ENCODE peak calls at places on chromosomes 11 and 22, in five cellular contexts. U is CD8-positive, alpha-beta T cell; B is brain microvascular endothelial cell; T is pancreas; E is right lobe of liver. V is an unnamed sample.

GRCh38 chr22:29011200-29011867 is 50.3 kb downstream of the C22orf31 start:
- DNase-seq in U (no peak), B (no peak), T (peak; percentile 34), E (no peak), V (no peak)

GRCh38 chr11:58927393-58928081 is 11.8 kb upstream of the GLYATL1 start:
- DNase-seq in U (peak; percentile 38), B (no peak), T (peak; percentile 51), E (peak; percentile 97), V (no peak)

GRCh38 chr11:65580756-65581155 is 4.9 kb downstream of the EHBP1L1 start:
- DNase-seq in U (no peak), B (no peak), T (no peak), E (no peak), V (no peak)

GRCh38 chr11:43747130-43747802 is 66.7 kb downstream of the HSD17B12 start:
- DNase-seq in U (no peak), B (no peak), T (no peak), E (no peak), V (no peak)

GRCh38 chr11:33899383-33900037 is 7.6 kb upstream of the LMO2 start:
- DNase-seq in U (no peak), B (peak; percentile 74), T (peak; percentile 52), E (no peak), V (no peak)

GRCh38 chr22:36811094-36811797 is 5.6 kb downstream of the PVALB start:
- DNase-seq in U (no peak), B (no peak), T (no peak), E (no peak), V (no peak)

GRCh38 chr22:29167032-29167911 is 38.4 kb upstream of the EMID1 start:
- DNase-seq in U (peak; percentile 48), B (no peak), T (no peak), E (peak; percentile 22), V (no peak)

GRCh38 chr22:37860796-37861421 is 11.7 kb downstream of the EIF3L start:
- DNase-seq in U (no peak), B (no peak), T (peak; percentile 56), E (no peak), V (no peak)

GRCh38 chr11:93169950-93170561 is 27.7 kb downstream of the SLC36A4 start:
- DNase-seq in U (no peak), B (peak; percentile 12), T (no peak), E (no peak), V (no peak)

GRCh38 chr11:129768356-129768755 is 47.3 kb upstream of the TMEM45B start:
- DNase-seq in U (no peak), B (peak; percentile 25), T (no peak), E (no peak), V (no peak)

GRCh38 chr11:126404367-126404766 is 48.9 kb downstream of the ST3GAL4 start:
- DNase-seq in U (no peak), B (no peak), T (no peak), E (no peak), V (no peak)

GRCh38 chr22:49350441-49351121 is 477.1 kb downstream of the BRD1 start:
- DNase-seq in U (no peak), B (no peak), T (no peak), E (no peak), V (no peak)

GRCh38 chr11:14318581-14318981 is 40.4 kb downstream of the RRAS2 start:
- DNase-seq in U (no peak), B (no peak), T (no peak), E (no peak), V (peak; percentile 47)

GRCh38 chr11:110859240-110859835 is 147.1 kb upstream of the ARHGAP20 start:
- DNase-seq in U (no peak), B (no peak), T (no peak), E (no peak), V (no peak)

GRCh38 chr11:73388241-73389133 is 12.3 kb downstream of the RELT start:
- DNase-seq in U (no peak), B (no peak), T (no peak), E (peak; percentile 76), V (no peak)

GRCh38 chr11:73386568-73386967 is 10.4 kb downstream of the RELT start:
- DNase-seq in U (no peak), B (no peak), T (no peak), E (no peak), V (no peak)

GRCh38 chr11:73389134-73389525 is 12.9 kb downstream of the RELT start:
- DNase-seq in U (peak; percentile 2), B (peak; percentile 15), T (no peak), E (no peak), V (no peak)

GRCh38 chr11:73386026-73386425 is 9.8 kb downstream of the RELT start:
- DNase-seq in U (no peak), B (no peak), T (no peak), E (peak; percentile 75), V (no peak)

DNA sequence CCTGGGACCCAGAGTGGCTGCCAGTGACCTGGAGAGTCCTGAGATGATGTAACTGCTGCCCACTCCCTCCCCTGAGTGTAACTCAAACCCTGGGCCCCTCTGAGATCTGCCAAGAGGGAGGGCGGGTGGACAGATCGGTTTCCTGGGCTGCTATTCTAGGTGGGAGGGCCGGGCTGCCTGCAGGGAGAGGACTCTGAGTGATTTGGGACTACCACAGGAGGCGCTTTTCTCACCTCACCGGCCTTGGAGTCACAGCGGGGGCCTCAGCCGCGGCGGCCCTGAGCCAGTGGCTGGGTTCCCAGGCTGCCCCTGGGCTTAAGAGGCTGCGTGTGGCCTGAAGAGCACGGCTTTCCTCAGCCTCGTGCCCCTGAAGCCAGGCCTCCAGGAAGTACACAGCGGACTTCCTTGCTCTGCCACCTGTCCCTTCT is 11.4 kb downstream of the RELT start:
- DNase-seq in U (no peak), B (no peak), T (no peak), E (no peak), V (no peak)
- H3K4me3 ChIP-seq in U (no peak overlapping the region), B (no peak overlapping the region), T (no peak overlapping the region), E (no peak overlapping the region), V (no peak overlapping the region)

GRCh38 chr22:23217171-23218052 is 37.1 kb downstream of the BCR start:
- DNase-seq in U (no peak), B (no peak), T (no peak), E (no peak), V (no peak)
- H3K4me3 ChIP-seq in U (no peak overlapping the region), B (no peak overlapping the region), T (no peak overlapping the region), E (no peak overlapping the region), V (no peak overlapping the region)

GRCh38 chr22:45235851-45236342 is 4.8 kb downstream of the KIAA0930 start:
- DNase-seq in U (no peak), B (no peak), T (peak; percentile 68), E (no peak), V (no peak)
- H3K4me3 ChIP-seq in U (no peak overlapping the region), B (no peak overlapping the region), T (no peak overlapping the region), E (no peak overlapping the region), V (no peak overlapping the region)

GRCh38 chr11:47591764-47592163 is 2.4 kb downstream of the C1QTNF4 start:
- DNase-seq in U (no peak), B (no peak), T (no peak), E (no peak), V (no peak)

GRCh38 chr11:47592276-47592675 is 1.9 kb downstream of the C1QTNF4 start:
- DNase-seq in U (no peak), B (no peak), T (no peak), E (no peak), V (no peak)

GRCh38 chr11:47589504-47590025 is 3.1 kb downstream of the FAM180B start:
- DNase-seq in U (no peak), B (no peak), T (no peak), E (no peak), V (no peak)

GRCh38 chr11:47589103-47589502 is 2.6 kb downstream of the FAM180B start:
- DNase-seq in U (no peak), B (no peak), T (no peak), E (no peak), V (no peak)

DNA sequence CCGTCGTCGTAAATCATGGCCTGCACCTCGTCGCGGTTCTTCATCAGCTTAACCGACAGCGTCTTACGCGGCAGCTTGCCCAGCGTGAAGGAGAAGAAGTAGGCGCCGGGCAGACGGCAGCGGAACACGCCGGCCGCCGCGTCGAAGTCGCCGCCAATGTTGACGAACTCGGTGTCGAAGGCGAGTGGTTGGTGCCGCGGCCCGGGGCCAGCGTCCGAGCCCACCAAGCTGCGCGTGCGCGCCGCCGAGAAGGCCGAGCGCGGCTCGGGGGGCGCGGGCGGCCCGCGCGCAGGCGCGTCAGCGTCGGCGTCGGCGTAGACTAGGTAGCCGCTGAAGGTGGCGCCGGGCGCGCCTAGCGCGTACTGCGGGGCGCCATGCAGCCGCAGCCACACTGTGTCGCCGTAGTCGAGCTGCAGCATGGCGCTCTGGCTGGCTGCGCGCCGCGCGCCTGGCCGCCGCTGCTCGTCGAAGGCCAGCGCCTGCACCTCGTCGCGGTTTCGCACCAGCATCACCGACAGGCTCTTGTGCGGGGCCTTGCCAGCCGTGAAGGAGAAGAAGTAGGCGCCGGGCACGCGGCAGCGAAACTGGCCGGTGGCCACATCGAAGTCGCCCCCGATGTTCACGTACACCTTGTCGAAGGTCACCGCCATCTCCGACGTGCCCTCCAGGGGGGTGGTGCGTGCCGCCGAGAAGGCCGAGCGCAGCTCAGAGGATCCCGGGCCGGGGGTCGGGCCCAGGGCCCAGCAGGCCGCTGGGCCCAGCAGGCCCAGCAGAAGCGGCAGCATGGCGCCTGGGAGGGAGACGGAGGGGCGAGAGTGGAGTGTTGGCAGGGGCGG is 3.8 kb downstream of the FAM180B start:
- DNase-seq in U (no peak), B (no peak), T (no peak), E (no peak), V (no peak)
- H3K4me3 ChIP-seq in U (no peak overlapping the region), B (peak overlapping the region; percentile 42), T (no peak overlapping the region), E (no peak overlapping the region), V (no peak overlapping the region)

GRCh38 chr11:119062779-119063178 is 4.8 kb upstream of the VPS11 start:
- DNase-seq in U (no peak), B (peak; percentile 51), T (peak; percentile 65), E (no peak), V (no peak)
- H3K4me3 ChIP-seq in U (no peak overlapping the region), B (no peak overlapping the region), T (no peak overlapping the region), E (no peak overlapping the region), V (no peak overlapping the region)

V was measured in SJSA1.